ENCODE peak calls at places on chromosome 1, in six cellular contexts. One of them, this sample, is unnamed.

GRCh38 chr1:50605186-50605875 is 182.1 kb upstream of the DMRTA2 start:
- DNase-seq in neuronal stem cell: no peak
- DNase-seq in MG63: no peak
- DNase-seq in hepatocyte: peak; percentile 21
- DNase-seq in lower lobe of right lung: no peak
- DNase-seq in testis: peak; percentile 37
- DNase-seq in this sample: peak; percentile 53

GRCh38 chr1:32701421-32701911 is 1.1 kb downstream of the SYNC start:
- DNase-seq in neuronal stem cell: no peak
- DNase-seq in MG63: peak; percentile 35
- DNase-seq in hepatocyte: no peak
- DNase-seq in lower lobe of right lung: peak; percentile 60
- DNase-seq in testis: peak; percentile 68
- DNase-seq in this sample: no peak

GRCh38 chr1:157773723-157774350 is 3.1 kb downstream of the FCRL2 start:
- DNase-seq in neuronal stem cell: peak; percentile 14
- DNase-seq in MG63: no peak
- DNase-seq in hepatocyte: peak; percentile 45
- DNase-seq in lower lobe of right lung: no peak
- DNase-seq in testis: no peak
- DNase-seq in this sample: peak; percentile 4

GRCh38 chr1:5513891-5514515 is 478.2 kb downstream of the NPHP4 start:
- DNase-seq in neuronal stem cell: no peak
- DNase-seq in MG63: no peak
- DNase-seq in hepatocyte: peak; percentile 31
- DNase-seq in lower lobe of right lung: no peak
- DNase-seq in testis: no peak
- DNase-seq in this sample: no peak

GRCh38 chr1:61980561-61980960 is 214.1 kb upstream of the L1TD1 start:
- DNase-seq in neuronal stem cell: no peak
- DNase-seq in MG63: no peak
- DNase-seq in hepatocyte: no peak
- DNase-seq in lower lobe of right lung: no peak
- DNase-seq in testis: no peak
- DNase-seq in this sample: no peak

GRCh38 chr1:114833421-114833820 is 21.2 kb upstream of the SYCP1 start:
- DNase-seq in neuronal stem cell: no peak
- DNase-seq in MG63: peak; percentile 35
- DNase-seq in hepatocyte: no peak
- DNase-seq in lower lobe of right lung: no peak
- DNase-seq in testis: no peak
- DNase-seq in this sample: no peak

GRCh38 chr1:181086926-181087325 is 1.6 kb upstream of the IER5 start:
- DNase-seq in neuronal stem cell: no peak
- DNase-seq in MG63: peak; percentile 53
- DNase-seq in hepatocyte: no peak
- DNase-seq in lower lobe of right lung: no peak
- DNase-seq in testis: no peak
- DNase-seq in this sample: no peak

GRCh38 chr1:115062542-115063004 is 26.7 kb downstream of the TSPAN2 start:
- DNase-seq in neuronal stem cell: no peak
- DNase-seq in MG63: peak; percentile 92
- DNase-seq in hepatocyte: peak; percentile 23
- DNase-seq in lower lobe of right lung: peak; percentile 70
- DNase-seq in testis: no peak
- DNase-seq in this sample: peak; percentile 45

GRCh38 chr1:211198111-211198510 is 61.1 kb upstream of the RCOR3 start:
- DNase-seq in neuronal stem cell: no peak
- DNase-seq in MG63: no peak
- DNase-seq in hepatocyte: peak; percentile 8
- DNase-seq in lower lobe of right lung: no peak
- DNase-seq in testis: no peak
- DNase-seq in this sample: no peak

GRCh38 chr1:201320168-201320842 is 37.0 kb downstream of the PKP1 start:
- DNase-seq in neuronal stem cell: no peak
- DNase-seq in MG63: no peak
- DNase-seq in hepatocyte: no peak
- DNase-seq in lower lobe of right lung: peak; percentile 38
- DNase-seq in testis: no peak
- DNase-seq in this sample: no peak

DNA sequence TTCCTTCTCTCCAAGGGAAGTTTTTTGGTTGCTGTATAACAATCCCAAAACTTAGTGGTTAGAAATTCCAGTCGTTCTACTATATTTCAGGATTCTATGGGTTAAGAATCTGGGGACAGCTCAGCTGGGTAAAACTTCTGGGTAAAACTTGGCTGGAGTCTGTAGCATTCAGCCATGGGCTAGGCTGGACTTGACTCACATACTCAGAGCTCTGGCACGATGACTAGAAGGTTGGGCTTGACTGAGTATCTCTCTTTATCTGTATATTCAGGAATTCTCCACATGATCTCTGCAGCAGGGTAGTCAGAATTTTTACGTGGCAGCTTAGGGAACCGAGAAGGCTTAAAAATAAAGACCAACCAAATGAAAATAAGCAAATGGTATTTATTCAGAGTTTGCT is 28.2 kb upstream of the HRNR start:
- DNase-seq in neuronal stem cell: no peak
- DNase-seq in MG63: peak; percentile 71
- DNase-seq in hepatocyte: no peak
- DNase-seq in lower lobe of right lung: no peak
- DNase-seq in testis: no peak
- DNase-seq in this sample: no peak
- H3K9me3 ChIP-seq in neuronal stem cell: peaks cover 11% of the 10 kb centered on the region
- H3K9me3 ChIP-seq in MG63: no peaks in the 10 kb centered on the region
- H3K9me3 ChIP-seq in hepatocyte: no peaks in the 10 kb centered on the region
- H3K9me3 ChIP-seq in lower lobe of right lung: no peaks in the 10 kb centered on the region
- H3K9me3 ChIP-seq in testis: no peaks in the 10 kb centered on the region
- H3K9me3 ChIP-seq in this sample: no peaks in the 10 kb centered on the region

DNA sequence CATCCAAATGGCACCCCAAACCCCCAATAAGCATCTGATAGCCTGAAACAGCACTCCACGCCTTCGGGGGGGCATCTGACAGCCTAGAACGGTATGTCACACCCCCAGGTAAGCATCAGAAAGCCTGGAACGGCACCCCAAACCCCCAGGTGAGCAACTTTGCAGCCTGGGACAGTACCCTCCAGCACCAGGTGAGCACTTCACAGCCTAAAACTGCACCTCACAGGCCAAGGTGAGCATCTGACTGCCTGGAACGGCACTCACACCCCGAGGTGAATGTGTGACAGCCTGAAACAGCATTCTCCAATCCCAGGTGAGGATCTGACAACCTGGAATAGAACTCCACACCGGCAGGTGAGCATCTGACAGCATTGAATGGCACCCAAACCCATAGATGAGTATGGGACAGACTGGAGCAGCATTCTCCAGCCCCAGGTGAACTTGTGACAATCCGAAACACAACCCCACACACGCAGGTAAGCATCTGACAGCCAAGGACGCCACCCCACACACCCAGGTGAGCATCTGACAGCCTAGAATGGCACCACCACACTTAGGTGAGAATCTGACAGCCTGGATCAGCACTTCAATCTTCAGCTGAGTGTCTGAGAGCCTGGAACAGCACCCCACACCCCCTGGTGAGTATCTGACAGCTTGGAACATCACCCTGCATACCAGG is 18.3 kb upstream of the MMEL1 start:
- DNase-seq in neuronal stem cell: no peak
- DNase-seq in MG63: no peak
- DNase-seq in hepatocyte: no peak
- DNase-seq in lower lobe of right lung: peak; percentile 15
- DNase-seq in testis: no peak
- DNase-seq in this sample: no peak
- H3K9me3 ChIP-seq in neuronal stem cell: peaks cover 33% of the 10 kb centered on the region
- H3K9me3 ChIP-seq in MG63: peaks cover 8% of the 10 kb centered on the region
- H3K9me3 ChIP-seq in hepatocyte: no peaks in the 10 kb centered on the region
- H3K9me3 ChIP-seq in lower lobe of right lung: peaks cover 23% of the 10 kb centered on the region
- H3K9me3 ChIP-seq in testis: no peaks in the 10 kb centered on the region
- H3K9me3 ChIP-seq in this sample: peaks cover 7% of the 10 kb centered on the region

GRCh38 chr1:66386712-66387111 is 147.2 kb upstream of the SGIP1 start:
- DNase-seq in neuronal stem cell: no peak
- DNase-seq in MG63: no peak
- DNase-seq in hepatocyte: no peak
- DNase-seq in lower lobe of right lung: no peak
- DNase-seq in testis: no peak
- DNase-seq in this sample: no peak
- H3K9me3 ChIP-seq in neuronal stem cell: peaks cover 16% of the 10 kb centered on the region
- H3K9me3 ChIP-seq in MG63: peaks cover 29% of the 10 kb centered on the region
- H3K9me3 ChIP-seq in hepatocyte: no peaks in the 10 kb centered on the region
- H3K9me3 ChIP-seq in lower lobe of right lung: peaks cover 9% of the 10 kb centered on the region
- H3K9me3 ChIP-seq in testis: no peaks in the 10 kb centered on the region
- H3K9me3 ChIP-seq in this sample: no peaks in the 10 kb centered on the region

GRCh38 chr1:151912973-151913372 is 3.7 kb upstream of the THEM4 start:
- DNase-seq in neuronal stem cell: no peak
- DNase-seq in MG63: no peak
- DNase-seq in hepatocyte: no peak
- DNase-seq in lower lobe of right lung: no peak
- DNase-seq in testis: no peak
- DNase-seq in this sample: no peak

GRCh38 chr1:151905070-151905442 is 4.3 kb downstream of the THEM4 start:
- DNase-seq in neuronal stem cell: no peak
- DNase-seq in MG63: no peak
- DNase-seq in hepatocyte: peak; percentile 31
- DNase-seq in lower lobe of right lung: no peak
- DNase-seq in testis: no peak
- DNase-seq in this sample: no peak

GRCh38 chr1:151907363-151908139 is 1.8 kb downstream of the THEM4 start:
- DNase-seq in neuronal stem cell: peak; percentile 12
- DNase-seq in MG63: no peak
- DNase-seq in hepatocyte: no peak
- DNase-seq in lower lobe of right lung: no peak
- DNase-seq in testis: no peak
- DNase-seq in this sample: peak; percentile 15

GRCh38 chr1:151908228-151908691 is 1.1 kb downstream of the THEM4 start:
- DNase-seq in neuronal stem cell: no peak
- DNase-seq in MG63: no peak
- DNase-seq in hepatocyte: peak; percentile 7
- DNase-seq in lower lobe of right lung: no peak
- DNase-seq in testis: peak; percentile 67
- DNase-seq in this sample: peak; percentile 12

GRCh38 chr1:151909167-151910149 is at the start of gene THEM4:
- DNase-seq in neuronal stem cell: peak; percentile 87
- DNase-seq in MG63: peak; percentile 99
- DNase-seq in hepatocyte: peak; percentile 99
- DNase-seq in lower lobe of right lung: peak; percentile 99
- DNase-seq in testis: peak; percentile 98
- DNase-seq in this sample: peak; percentile 95
- H3K9me3 ChIP-seq in neuronal stem cell: peaks cover 9% of the 10 kb centered on the region
- H3K9me3 ChIP-seq in MG63: peaks cover 21% of the 10 kb centered on the region
- H3K9me3 ChIP-seq in hepatocyte: no peaks in the 10 kb centered on the region
- H3K9me3 ChIP-seq in lower lobe of right lung: peaks cover 4% of the 10 kb centered on the region
- H3K9me3 ChIP-seq in testis: no peaks in the 10 kb centered on the region
- H3K9me3 ChIP-seq in this sample: no peaks in the 10 kb centered on the region

GRCh38 chr1:247054992-247055415 is 23.6 kb downstream of the ZNF670 start:
- DNase-seq in neuronal stem cell: no peak
- DNase-seq in MG63: peak; percentile 41
- DNase-seq in hepatocyte: peak; percentile 33
- DNase-seq in lower lobe of right lung: no peak
- DNase-seq in testis: peak; percentile 66
- DNase-seq in this sample: peak; percentile 7

GRCh38 chr1:247064309-247064708 is 14.3 kb downstream of the ZNF670 start:
- DNase-seq in neuronal stem cell: no peak
- DNase-seq in MG63: no peak
- DNase-seq in hepatocyte: no peak
- DNase-seq in lower lobe of right lung: no peak
- DNase-seq in testis: no peak
- DNase-seq in this sample: no peak

GRCh38 chr1:247056071-247056470 is 22.5 kb downstream of the ZNF670 start:
- DNase-seq in neuronal stem cell: no peak
- DNase-seq in MG63: no peak
- DNase-seq in hepatocyte: no peak
- DNase-seq in lower lobe of right lung: no peak
- DNase-seq in testis: no peak
- DNase-seq in this sample: no peak

GRCh38 chr1:247060771-247061170 is 17.8 kb downstream of the ZNF670 start:
- DNase-seq in neuronal stem cell: no peak
- DNase-seq in MG63: no peak
- DNase-seq in hepatocyte: no peak
- DNase-seq in lower lobe of right lung: no peak
- DNase-seq in testis: no peak
- DNase-seq in this sample: no peak
- H3K9me3 ChIP-seq in neuronal stem cell: peaks cover 20% of the 10 kb centered on the region
- H3K9me3 ChIP-seq in MG63: peaks cover 24% of the 10 kb centered on the region
- H3K9me3 ChIP-seq in hepatocyte: peaks cover 15% of the 10 kb centered on the region
- H3K9me3 ChIP-seq in lower lobe of right lung: peaks cover 44% of the 10 kb centered on the region
- H3K9me3 ChIP-seq in testis: no peaks in the 10 kb centered on the region
- H3K9me3 ChIP-seq in this sample: peaks cover 4% of the 10 kb centered on the region

DNA sequence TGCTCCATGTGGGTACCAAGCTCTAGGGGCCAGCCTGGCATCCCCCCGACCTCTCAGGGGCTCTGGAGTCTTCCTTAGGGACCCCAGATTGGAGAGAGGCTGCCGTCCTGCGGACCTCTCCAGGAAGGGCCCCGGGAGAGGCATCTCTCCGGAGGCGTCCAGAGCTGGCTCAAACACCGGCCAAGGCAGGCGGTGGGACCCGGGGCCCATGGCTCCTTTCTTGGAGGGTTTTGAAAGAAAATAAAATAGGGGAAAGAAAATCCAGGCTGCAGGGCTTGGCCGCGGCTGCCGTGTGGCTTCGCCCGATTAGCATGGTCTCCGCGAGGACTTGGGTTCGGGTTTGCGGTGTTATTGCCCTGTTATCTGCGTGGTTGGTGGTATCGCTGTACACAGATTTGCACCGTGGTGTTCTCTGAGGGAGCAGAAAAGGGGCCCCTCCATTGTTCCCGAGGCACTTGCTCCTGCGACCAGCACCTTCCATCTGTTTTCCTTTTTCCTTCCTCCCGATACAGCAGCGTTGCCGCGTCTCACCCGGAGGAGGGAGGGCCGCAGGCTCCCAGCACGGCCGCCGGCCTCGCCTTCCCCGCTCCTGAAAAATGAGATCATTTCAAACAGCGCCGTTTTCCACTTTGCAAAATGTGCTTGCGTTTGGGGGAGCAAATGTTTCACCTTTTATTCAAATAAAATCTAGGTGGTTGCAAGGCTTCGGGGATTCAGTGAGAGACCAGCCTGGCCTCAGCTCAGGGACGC is 86.2 kb downstream of the PRDM16 start:
- DNase-seq in neuronal stem cell: no peak
- DNase-seq in MG63: no peak
- DNase-seq in hepatocyte: no peak
- DNase-seq in lower lobe of right lung: no peak
- DNase-seq in testis: no peak
- DNase-seq in this sample: no peak
- H3K9me3 ChIP-seq in neuronal stem cell: peaks cover 2% of the 10 kb centered on the region
- H3K9me3 ChIP-seq in MG63: no peaks in the 10 kb centered on the region
- H3K9me3 ChIP-seq in hepatocyte: no peaks in the 10 kb centered on the region
- H3K9me3 ChIP-seq in lower lobe of right lung: no peaks in the 10 kb centered on the region
- H3K9me3 ChIP-seq in testis: no peaks in the 10 kb centered on the region
- H3K9me3 ChIP-seq in this sample: no peaks in the 10 kb centered on the region

GRCh38 chr1:2791027-2791760 is 10.3 kb downstream of the TTC34 start:
- DNase-seq in neuronal stem cell: no peak
- DNase-seq in MG63: no peak
- DNase-seq in hepatocyte: no peak
- DNase-seq in lower lobe of right lung: no peak
- DNase-seq in testis: no peak
- DNase-seq in this sample: no peak
- H3K9me3 ChIP-seq in neuronal stem cell: peaks cover 15% of the 10 kb centered on the region
- H3K9me3 ChIP-seq in MG63: peaks cover 3% of the 10 kb centered on the region
- H3K9me3 ChIP-seq in hepatocyte: no peaks in the 10 kb centered on the region
- H3K9me3 ChIP-seq in lower lobe of right lung: peaks cover 26% of the 10 kb centered on the region
- H3K9me3 ChIP-seq in testis: no peaks in the 10 kb centered on the region
- H3K9me3 ChIP-seq in this sample: peaks cover 12% of the 10 kb centered on the region

GRCh38 chr1:143553627-143554026 is 418.2 kb downstream of the FAM72C start:
- DNase-seq in neuronal stem cell: no peak
- DNase-seq in MG63: no peak
- DNase-seq in hepatocyte: no peak
- DNase-seq in lower lobe of right lung: no peak
- DNase-seq in testis: no peak
- DNase-seq in this sample: no peak
- H3K9me3 ChIP-seq in neuronal stem cell: no peaks in the 10 kb centered on the region
- H3K9me3 ChIP-seq in MG63: no peaks in the 10 kb centered on the region
- H3K9me3 ChIP-seq in hepatocyte: no peaks in the 10 kb centered on the region
- H3K9me3 ChIP-seq in lower lobe of right lung: no peaks in the 10 kb centered on the region
- H3K9me3 ChIP-seq in testis: no peaks in the 10 kb centered on the region
- H3K9me3 ChIP-seq in this sample: no peaks in the 10 kb centered on the region

GRCh38 chr1:224931605-224932004 is 2.1 kb downstream of the DNAH14 start:
- DNase-seq in neuronal stem cell: no peak
- DNase-seq in MG63: no peak
- DNase-seq in hepatocyte: no peak
- DNase-seq in lower lobe of right lung: no peak
- DNase-seq in testis: no peak
- DNase-seq in this sample: no peak
- H3K9me3 ChIP-seq in neuronal stem cell: peaks cover 6% of the 10 kb centered on the region
- H3K9me3 ChIP-seq in MG63: peaks cover 36% of the 10 kb centered on the region
- H3K9me3 ChIP-seq in hepatocyte: peaks cover 31% of the 10 kb centered on the region
- H3K9me3 ChIP-seq in lower lobe of right lung: peaks cover 32% of the 10 kb centered on the region
- H3K9me3 ChIP-seq in testis: no peaks in the 10 kb centered on the region
- H3K9me3 ChIP-seq in this sample: peaks cover 32% of the 10 kb centered on the region